ENCODE peak calls at places on chromosome 13, in ten cellular contexts. One of them, this sample, is unnamed. For H3K27me3, the result is how much of the 10 kb centered on the place peaks cover.

GRCh38 chr13:48304132-48304876 is 753 bp downstream of the RB1 start:
- DNase-seq in aorta: no peak
- DNase-seq in osteoblast: peak
- DNase-seq in esophagus muscularis mucosa: no peak
- DNase-seq in body of pancreas: peak
- DNase-seq in heart right ventricle: peak
- DNase-seq in CD8-positive, alpha-beta memory T cell: no peak
- DNase-seq in brain microvascular endothelial cell: peak
- DNase-seq in BJ: no peak
- DNase-seq in IMR-90: peak
- DNase-seq in this sample: peak

GRCh38 chr13:109332501-109333499 is 453.6 kb downstream of the IRS2 start:
- DNase-seq in IMR-90: no peak
- DNase-seq in body of pancreas: no peak
- DNase-seq in osteoblast: no peak
- DNase-seq in heart right ventricle: no peak
- DNase-seq in aorta: no peak
- DNase-seq in brain microvascular endothelial cell: no peak
- DNase-seq in BJ: no peak
- DNase-seq in CD8-positive, alpha-beta memory T cell: no peak
- DNase-seq in esophagus muscularis mucosa: peak
- DNase-seq in this sample: no peak

GRCh38 chr13:113970810-113971470 is 2.9 kb downstream of the C13orf46 start:
- DNase-seq in body of pancreas: peak
- DNase-seq in CD8-positive, alpha-beta memory T cell: no peak
- DNase-seq in esophagus muscularis mucosa: no peak
- DNase-seq in aorta: peak
- DNase-seq in BJ: no peak
- DNase-seq in osteoblast: peak
- DNase-seq in IMR-90: peak
- DNase-seq in brain microvascular endothelial cell: no peak
- DNase-seq in heart right ventricle: peak
- DNase-seq in this sample: peak

GRCh38 chr13:70107125-70107497 is 515 bp upstream of the ATXN8OS start:
- DNase-seq in esophagus muscularis mucosa: no peak
- DNase-seq in aorta: no peak
- DNase-seq in heart right ventricle: no peak
- DNase-seq in IMR-90: no peak
- DNase-seq in brain microvascular endothelial cell: no peak
- DNase-seq in BJ: no peak
- DNase-seq in CD8-positive, alpha-beta memory T cell: no peak
- DNase-seq in osteoblast: no peak
- DNase-seq in body of pancreas: no peak
- DNase-seq in this sample: no peak

GRCh38 chr13:51861728-51862300 is at the start of gene CCDC70:
- DNase-seq in IMR-90: peak
- DNase-seq in body of pancreas: no peak
- DNase-seq in aorta: no peak
- DNase-seq in heart right ventricle: no peak
- DNase-seq in BJ: no peak
- DNase-seq in osteoblast: no peak
- DNase-seq in CD8-positive, alpha-beta memory T cell: no peak
- DNase-seq in brain microvascular endothelial cell: peak
- DNase-seq in esophagus muscularis mucosa: peak
- DNase-seq in this sample: no peak

GRCh38 chr13:44373601-44374347 is at the start of gene SERP2:
- DNase-seq in CD8-positive, alpha-beta memory T cell: no peak
- DNase-seq in aorta: peak
- DNase-seq in esophagus muscularis mucosa: no peak
- DNase-seq in body of pancreas: no peak
- DNase-seq in heart right ventricle: peak
- DNase-seq in BJ: no peak
- DNase-seq in brain microvascular endothelial cell: no peak
- DNase-seq in osteoblast: peak
- DNase-seq in IMR-90: no peak
- DNase-seq in this sample: peak

GRCh38 chr13:40910324-40911050 is 108.6 kb downstream of the ELF1 start:
- DNase-seq in osteoblast: peak
- DNase-seq in IMR-90: peak
- DNase-seq in esophagus muscularis mucosa: no peak
- DNase-seq in body of pancreas: no peak
- DNase-seq in CD8-positive, alpha-beta memory T cell: no peak
- DNase-seq in BJ: no peak
- DNase-seq in aorta: no peak
- DNase-seq in heart right ventricle: no peak
- DNase-seq in brain microvascular endothelial cell: peak
- DNase-seq in this sample: no peak

GRCh38 chr13:29761815-29762214 is 88.6 kb downstream of the UBL3 start:
- DNase-seq in esophagus muscularis mucosa: no peak
- DNase-seq in body of pancreas: no peak
- DNase-seq in osteoblast: no peak
- DNase-seq in aorta: no peak
- DNase-seq in BJ: no peak
- DNase-seq in CD8-positive, alpha-beta memory T cell: no peak
- DNase-seq in brain microvascular endothelial cell: no peak
- DNase-seq in heart right ventricle: no peak
- DNase-seq in IMR-90: no peak
- DNase-seq in this sample: no peak

GRCh38 chr13:59208405-59209195 is 955.1 kb downstream of the DIAPH3 start:
- DNase-seq in osteoblast: peak
- DNase-seq in heart right ventricle: no peak
- DNase-seq in BJ: no peak
- DNase-seq in aorta: no peak
- DNase-seq in body of pancreas: no peak
- DNase-seq in CD8-positive, alpha-beta memory T cell: no peak
- DNase-seq in IMR-90: no peak
- DNase-seq in brain microvascular endothelial cell: no peak
- DNase-seq in esophagus muscularis mucosa: no peak
- DNase-seq in this sample: no peak

GRCh38 chr13:59205501-59205900 is 958.2 kb downstream of the DIAPH3 start:
- DNase-seq in BJ: no peak
- DNase-seq in osteoblast: no peak
- DNase-seq in aorta: no peak
- DNase-seq in heart right ventricle: no peak
- DNase-seq in body of pancreas: no peak
- DNase-seq in IMR-90: no peak
- DNase-seq in brain microvascular endothelial cell: no peak
- DNase-seq in esophagus muscularis mucosa: no peak
- DNase-seq in CD8-positive, alpha-beta memory T cell: no peak
- DNase-seq in this sample: no peak

GRCh38 chr13:59201836-59202235 is 961.9 kb downstream of the DIAPH3 start:
- DNase-seq in esophagus muscularis mucosa: no peak
- DNase-seq in body of pancreas: no peak
- DNase-seq in brain microvascular endothelial cell: no peak
- DNase-seq in aorta: no peak
- DNase-seq in BJ: no peak
- DNase-seq in osteoblast: no peak
- DNase-seq in CD8-positive, alpha-beta memory T cell: no peak
- DNase-seq in heart right ventricle: no peak
- DNase-seq in IMR-90: no peak
- DNase-seq in this sample: no peak

GRCh38 chr13:59203855-59204254 is 959.9 kb downstream of the DIAPH3 start:
- DNase-seq in esophagus muscularis mucosa: no peak
- DNase-seq in osteoblast: no peak
- DNase-seq in CD8-positive, alpha-beta memory T cell: no peak
- DNase-seq in aorta: no peak
- DNase-seq in body of pancreas: no peak
- DNase-seq in BJ: no peak
- DNase-seq in heart right ventricle: no peak
- DNase-seq in IMR-90: no peak
- DNase-seq in brain microvascular endothelial cell: no peak
- DNase-seq in this sample: no peak
- H3K27me3 ChIP-seq in esophagus muscularis mucosa: under half
- H3K27me3 ChIP-seq in osteoblast: under half
- H3K27me3 ChIP-seq in CD8-positive, alpha-beta memory T cell: under half
- H3K27me3 ChIP-seq in aorta: under half
- H3K27me3 ChIP-seq in body of pancreas: under half
- H3K27me3 ChIP-seq in BJ: under half
- H3K27me3 ChIP-seq in heart right ventricle: under half
- H3K27me3 ChIP-seq in IMR-90: under half
- H3K27me3 ChIP-seq in brain microvascular endothelial cell: under half
- H3K27me3 ChIP-seq in this sample: under half

GRCh38 chr13:99961634-99962033 is 9.9 kb downstream of the ZIC5 start:
- DNase-seq in osteoblast: no peak
- DNase-seq in brain microvascular endothelial cell: no peak
- DNase-seq in IMR-90: no peak
- DNase-seq in heart right ventricle: no peak
- DNase-seq in BJ: no peak
- DNase-seq in body of pancreas: no peak
- DNase-seq in aorta: no peak
- DNase-seq in esophagus muscularis mucosa: no peak
- DNase-seq in CD8-positive, alpha-beta memory T cell: no peak
- DNase-seq in this sample: no peak

GRCh38 chr13:99962242-99962641 is 9.3 kb downstream of the ZIC5 start:
- DNase-seq in BJ: no peak
- DNase-seq in osteoblast: no peak
- DNase-seq in brain microvascular endothelial cell: no peak
- DNase-seq in aorta: no peak
- DNase-seq in heart right ventricle: no peak
- DNase-seq in CD8-positive, alpha-beta memory T cell: no peak
- DNase-seq in IMR-90: no peak
- DNase-seq in body of pancreas: no peak
- DNase-seq in esophagus muscularis mucosa: no peak
- DNase-seq in this sample: no peak

GRCh38 chr13:99960663-99961440 is 10.7 kb downstream of the ZIC5 start:
- DNase-seq in aorta: no peak
- DNase-seq in BJ: no peak
- DNase-seq in osteoblast: peak
- DNase-seq in brain microvascular endothelial cell: no peak
- DNase-seq in CD8-positive, alpha-beta memory T cell: no peak
- DNase-seq in heart right ventricle: no peak
- DNase-seq in esophagus muscularis mucosa: no peak
- DNase-seq in IMR-90: no peak
- DNase-seq in body of pancreas: no peak
- DNase-seq in this sample: no peak

GRCh38 chr13:99965329-99966000 is 6.1 kb downstream of the ZIC5 start:
- DNase-seq in CD8-positive, alpha-beta memory T cell: no peak
- DNase-seq in brain microvascular endothelial cell: no peak
- DNase-seq in body of pancreas: no peak
- DNase-seq in osteoblast: no peak
- DNase-seq in BJ: no peak
- DNase-seq in heart right ventricle: no peak
- DNase-seq in esophagus muscularis mucosa: no peak
- DNase-seq in aorta: no peak
- DNase-seq in IMR-90: no peak
- DNase-seq in this sample: no peak

DNA sequence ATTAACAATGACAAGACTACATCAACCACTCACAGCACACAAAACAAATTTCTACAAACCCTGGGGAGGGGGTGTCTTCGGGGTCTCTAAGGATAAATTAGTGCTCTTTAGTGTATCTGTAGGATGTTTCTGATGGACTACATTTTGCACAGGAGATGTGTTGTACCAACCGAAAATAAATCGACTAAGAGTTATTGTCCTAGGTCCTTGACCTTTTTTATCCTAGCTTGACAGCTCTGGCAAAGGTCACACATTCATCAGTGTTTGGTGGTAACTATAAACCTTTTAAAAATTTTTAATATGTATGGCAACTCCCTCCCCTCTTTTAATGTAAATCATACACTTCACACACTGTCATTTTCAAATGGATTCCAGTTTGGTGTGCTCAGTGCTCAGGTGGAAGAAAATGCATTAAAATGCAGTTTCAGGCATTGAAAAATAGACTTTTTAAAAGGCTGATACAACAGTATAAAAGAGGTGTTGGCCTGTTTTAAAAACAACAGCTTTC is 7.7 kb downstream of the ZIC5 start:
- DNase-seq in aorta: no peak
- DNase-seq in BJ: no peak
- DNase-seq in body of pancreas: no peak
- DNase-seq in heart right ventricle: no peak
- DNase-seq in CD8-positive, alpha-beta memory T cell: no peak
- DNase-seq in esophagus muscularis mucosa: no peak
- DNase-seq in osteoblast: no peak
- DNase-seq in brain microvascular endothelial cell: no peak
- DNase-seq in IMR-90: no peak
- DNase-seq in this sample: no peak
- H3K27me3 ChIP-seq in aorta: under half
- H3K27me3 ChIP-seq in BJ: under half
- H3K27me3 ChIP-seq in body of pancreas: under half
- H3K27me3 ChIP-seq in heart right ventricle: half or more
- H3K27me3 ChIP-seq in CD8-positive, alpha-beta memory T cell: half or more
- H3K27me3 ChIP-seq in esophagus muscularis mucosa: half or more
- H3K27me3 ChIP-seq in osteoblast: half or more
- H3K27me3 ChIP-seq in brain microvascular endothelial cell: under half
- H3K27me3 ChIP-seq in IMR-90: half or more
- H3K27me3 ChIP-seq in this sample: under half

GRCh38 chr13:27953671-27954405 is 15.3 kb downstream of the CDX2 start:
- DNase-seq in brain microvascular endothelial cell: peak
- DNase-seq in osteoblast: peak
- DNase-seq in CD8-positive, alpha-beta memory T cell: peak
- DNase-seq in heart right ventricle: peak
- DNase-seq in esophagus muscularis mucosa: peak
- DNase-seq in body of pancreas: peak
- DNase-seq in BJ: no peak
- DNase-seq in IMR-90: peak
- DNase-seq in aorta: peak
- DNase-seq in this sample: peak

GRCh38 chr13:27955192-27955591 is 13.9 kb downstream of the CDX2 start:
- DNase-seq in brain microvascular endothelial cell: no peak
- DNase-seq in osteoblast: peak
- DNase-seq in aorta: no peak
- DNase-seq in esophagus muscularis mucosa: no peak
- DNase-seq in CD8-positive, alpha-beta memory T cell: no peak
- DNase-seq in heart right ventricle: no peak
- DNase-seq in BJ: no peak
- DNase-seq in body of pancreas: no peak
- DNase-seq in IMR-90: no peak
- DNase-seq in this sample: no peak

GRCh38 chr13:27956576-27957300 is 12.4 kb downstream of the CDX2 start:
- DNase-seq in brain microvascular endothelial cell: no peak
- DNase-seq in CD8-positive, alpha-beta memory T cell: no peak
- DNase-seq in body of pancreas: no peak
- DNase-seq in osteoblast: peak
- DNase-seq in aorta: no peak
- DNase-seq in heart right ventricle: no peak
- DNase-seq in esophagus muscularis mucosa: no peak
- DNase-seq in IMR-90: no peak
- DNase-seq in BJ: no peak
- DNase-seq in this sample: no peak

GRCh38 chr13:27954406-27954851 is 14.7 kb downstream of the CDX2 start:
- DNase-seq in brain microvascular endothelial cell: no peak
- DNase-seq in esophagus muscularis mucosa: peak
- DNase-seq in heart right ventricle: no peak
- DNase-seq in BJ: no peak
- DNase-seq in aorta: no peak
- DNase-seq in IMR-90: no peak
- DNase-seq in body of pancreas: peak
- DNase-seq in osteoblast: peak
- DNase-seq in CD8-positive, alpha-beta memory T cell: no peak
- DNase-seq in this sample: no peak

DNA sequence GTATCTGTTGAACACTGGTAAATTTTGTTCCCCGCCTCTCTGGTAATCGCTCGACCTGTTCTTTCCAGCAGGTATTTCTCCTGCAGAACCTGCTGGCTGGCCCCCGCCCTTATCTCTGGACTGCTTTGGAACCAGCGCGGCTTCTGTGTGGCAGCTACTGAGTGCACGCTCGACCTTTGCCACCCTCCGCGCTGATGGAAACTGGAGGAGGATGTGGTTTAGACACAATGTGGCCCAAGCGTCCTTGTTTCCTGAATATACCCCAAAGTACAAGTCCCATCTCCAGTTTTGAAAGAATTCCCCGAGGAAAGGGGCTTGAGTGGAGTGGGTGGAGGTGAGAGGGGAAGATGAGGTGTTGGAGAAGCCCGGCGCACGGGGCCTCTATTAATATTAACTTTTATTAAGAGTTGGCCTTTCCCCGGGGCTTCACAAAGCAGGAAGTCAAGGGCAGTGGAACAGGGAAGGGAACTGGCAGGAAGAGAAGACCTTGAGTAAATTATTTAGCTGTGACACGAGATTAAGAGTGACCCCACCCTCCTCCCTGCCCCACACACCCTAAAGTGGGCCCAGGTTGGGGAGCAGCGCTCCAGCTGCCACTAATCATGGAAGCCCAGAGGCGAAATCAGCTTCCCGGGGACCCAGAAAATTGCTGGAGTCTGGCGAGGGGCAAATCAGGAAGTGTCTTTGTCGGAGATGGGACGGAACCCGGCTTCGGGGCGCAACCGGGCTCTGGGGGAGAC is 16.0 kb downstream of the CDX2 start:
- DNase-seq in brain microvascular endothelial cell: no peak
- DNase-seq in CD8-positive, alpha-beta memory T cell: no peak
- DNase-seq in aorta: no peak
- DNase-seq in body of pancreas: peak
- DNase-seq in IMR-90: no peak
- DNase-seq in BJ: no peak
- DNase-seq in osteoblast: peak
- DNase-seq in esophagus muscularis mucosa: peak
- DNase-seq in heart right ventricle: no peak
- DNase-seq in this sample: no peak
- H3K27me3 ChIP-seq in brain microvascular endothelial cell: under half
- H3K27me3 ChIP-seq in CD8-positive, alpha-beta memory T cell: under half
- H3K27me3 ChIP-seq in aorta: under half
- H3K27me3 ChIP-seq in body of pancreas: under half
- H3K27me3 ChIP-seq in IMR-90: under half
- H3K27me3 ChIP-seq in BJ: under half
- H3K27me3 ChIP-seq in osteoblast: half or more
- H3K27me3 ChIP-seq in esophagus muscularis mucosa: half or more
- H3K27me3 ChIP-seq in heart right ventricle: half or more
- H3K27me3 ChIP-seq in this sample: under half

DNA sequence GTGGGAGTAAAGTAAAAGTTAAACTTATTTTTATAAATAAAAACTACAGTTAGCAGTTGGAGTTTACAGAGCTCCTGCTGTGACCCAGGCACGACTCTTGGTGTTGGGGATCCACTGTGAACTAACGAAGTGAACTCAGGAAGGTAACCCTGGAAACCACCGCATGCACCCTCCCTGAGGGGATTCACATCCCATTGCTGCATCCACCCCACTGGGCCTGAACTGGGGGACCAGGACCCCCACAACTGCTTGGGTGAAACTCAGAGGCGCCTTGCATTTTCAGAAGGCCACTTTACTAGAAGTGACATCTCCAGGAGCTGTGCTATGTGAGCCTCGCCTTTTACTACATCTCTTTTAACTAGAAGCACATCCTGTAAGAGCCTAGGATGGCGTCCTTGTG is 166.4 kb downstream of the TEX29 start:
- DNase-seq in brain microvascular endothelial cell: no peak
- DNase-seq in esophagus muscularis mucosa: no peak
- DNase-seq in BJ: no peak
- DNase-seq in IMR-90: no peak
- DNase-seq in CD8-positive, alpha-beta memory T cell: no peak
- DNase-seq in heart right ventricle: no peak
- DNase-seq in osteoblast: peak
- DNase-seq in body of pancreas: no peak
- DNase-seq in aorta: no peak
- DNase-seq in this sample: no peak
- H3K27me3 ChIP-seq in brain microvascular endothelial cell: under half
- H3K27me3 ChIP-seq in esophagus muscularis mucosa: under half
- H3K27me3 ChIP-seq in BJ: under half
- H3K27me3 ChIP-seq in IMR-90: under half
- H3K27me3 ChIP-seq in CD8-positive, alpha-beta memory T cell: under half
- H3K27me3 ChIP-seq in heart right ventricle: under half
- H3K27me3 ChIP-seq in osteoblast: under half
- H3K27me3 ChIP-seq in body of pancreas: under half
- H3K27me3 ChIP-seq in aorta: under half
- H3K27me3 ChIP-seq in this sample: under half